ENCODE peak calls at places on chromosomes 12 and 14, in six cellular contexts. G is coronary artery; R is CD4-positive, alpha-beta T cell; D is ovary; Z is lung; H is neural progenitor cell. C is an unnamed sample.

GRCh38 chr12:132948146-132949066 is 7.7 kb downstream of the ZNF605 start:
- DNase-seq in G (no peak), R (no peak), D (no peak), Z (no peak), H (no peak), C (peak; percentile 81)

GRCh38 chr12:101759396-101760047 is 20.3 kb upstream of the SYCP3 start:
- DNase-seq in G (no peak), R (no peak), D (no peak), Z (no peak), H (peak; percentile 46), C (no peak)

GRCh38 chr14:92352158-92352985 is 29.4 kb downstream of the SLC24A4 start:
- DNase-seq in G (no peak), R (no peak), D (no peak), Z (no peak), H (peak; percentile 53), C (no peak)

GRCh38 chr14:95157987-95158712 is 821 bp upstream of the DICER1 start:
- DNase-seq in G (no peak), R (peak; percentile 7), D (peak; percentile 28), Z (no peak), H (no peak), C (no peak)

GRCh38 chr12:100017056-100017455 is 32.3 kb upstream of the ANKS1B start:
- DNase-seq in G (no peak), R (no peak), D (no peak), Z (no peak), H (no peak), C (no peak)

GRCh38 chr14:105448706-105449111 is 25.9 kb upstream of the CRIP2 start:
- DNase-seq in G (peak; percentile 85), R (peak; percentile 65), D (peak; percentile 66), Z (peak; percentile 66), H (peak; percentile 70), C (no peak)

GRCh38 chr14:41505491-41505890 is 101.2 kb upstream of the LRFN5 start:
- DNase-seq in G (no peak), R (no peak), D (no peak), Z (no peak), H (peak; percentile 45), C (no peak)

GRCh38 chr14:22836301-22837058 is at the start of gene MMP14:
- DNase-seq in G (peak; percentile 93), R (no peak), D (peak; percentile 80), Z (peak; percentile 76), H (peak; percentile 48), C (peak; percentile 90)

GRCh38 chr14:99211410-99211809 is 60.6 kb downstream of the BCL11B start:
- DNase-seq in G (no peak), R (no peak), D (no peak), Z (no peak), H (no peak), C (no peak)

GRCh38 chr12:28966049-28966778 is 182.9 kb upstream of the FAR2 start:
- DNase-seq in G (no peak), R (no peak), D (no peak), Z (peak; percentile 59), H (peak; percentile 7), C (no peak)

GRCh38 chr14:48504921-48505320 is 829.5 kb upstream of the MDGA2 start:
- DNase-seq in G (no peak), R (no peak), D (no peak), Z (no peak), H (peak; percentile 3), C (no peak)

GRCh38 chr12:26471560-26471959 is 276.2 kb downstream of the SSPN start:
- DNase-seq in G (no peak), R (no peak), D (no peak), Z (no peak), H (no peak), C (no peak)

GRCh38 chr12:47021298-47021697 is 58.1 kb upstream of the PCED1B start:
- DNase-seq in G (no peak), R (no peak), D (no peak), Z (no peak), H (peak; percentile 70), C (no peak)

GRCh38 chr12:104519190-104519857 is 62.6 kb downstream of the CHST11 start:
- DNase-seq in G (no peak), R (no peak), D (no peak), Z (no peak), H (no peak), C (no peak)

GRCh38 chr14:74241611-74242005 is 2.4 kb downstream of the VSX2 start:
- DNase-seq in G (no peak), R (no peak), D (no peak), Z (no peak), H (no peak), C (no peak)

GRCh38 chr14:45787167-45787566 is 534.2 kb upstream of the MIS18BP1 start:
- DNase-seq in G (no peak), R (no peak), D (no peak), Z (no peak), H (no peak), C (no peak)

GRCh38 chr14:66974397-66975025 is 214.7 kb upstream of the GARIN2 start:
- DNase-seq in G (no peak), R (no peak), D (no peak), Z (no peak), H (no peak), C (no peak)

GRCh38 chr12:89960607-89961394 is 252.2 kb upstream of the ATP2B1 start:
- DNase-seq in G (no peak), R (no peak), D (no peak), Z (no peak), H (no peak), C (no peak)

GRCh38 chr14:29716150-29716549 is 211.5 kb downstream of the PRKD1 start:
- DNase-seq in G (no peak), R (no peak), D (no peak), Z (no peak), H (no peak), C (no peak)

GRCh38 chr14:29721586-29721985 is 206.1 kb downstream of the PRKD1 start:
- DNase-seq in G (no peak), R (no peak), D (no peak), Z (no peak), H (no peak), C (no peak)

GRCh38 chr14:29712586-29712985 is 215.1 kb downstream of the PRKD1 start:
- DNase-seq in G (no peak), R (no peak), D (no peak), Z (no peak), H (no peak), C (no peak)

DNA sequence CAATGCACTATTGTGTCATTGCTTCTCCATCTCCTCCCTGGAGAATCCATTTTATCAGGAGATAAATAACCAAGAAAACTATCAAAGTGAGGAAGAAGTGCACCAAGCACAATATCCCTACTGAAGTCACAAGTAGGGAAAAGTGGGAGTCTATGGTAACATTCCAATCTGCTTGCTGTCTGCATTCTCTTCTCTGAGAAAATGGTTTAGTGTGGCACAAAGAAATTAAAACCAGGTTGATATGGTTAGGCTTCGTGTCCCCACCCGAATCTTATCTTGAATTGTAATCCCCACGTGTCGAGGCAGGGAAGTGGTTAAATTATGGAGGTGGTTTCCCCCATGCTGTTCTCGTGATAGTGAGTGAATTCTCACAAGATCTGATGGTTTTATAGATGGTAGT is 209.7 kb downstream of the PRKD1 start:
- DNase-seq in G (no peak), R (no peak), D (no peak), Z (no peak), H (no peak), C (no peak)
- TF ChIP-seq CTCF in G (no peak), R (no peak), D (no peak), Z (no peak), H (no peak), C (no peak)

GRCh38 chr12:113007166-113007565 is 28.8 kb downstream of the OAS2 start:
- DNase-seq in G (no peak), R (no peak), D (no peak), Z (no peak), H (no peak), C (no peak)

GRCh38 chr12:113003631-113004030 is 25.3 kb downstream of the OAS2 start:
- DNase-seq in G (no peak), R (no peak), D (no peak), Z (no peak), H (no peak), C (no peak)

GRCh38 chr12:113002676-113003075 is 24.4 kb downstream of the OAS2 start:
- DNase-seq in G (no peak), R (no peak), D (no peak), Z (no peak), H (no peak), C (no peak)

GRCh38 chr12:113006641-113007040 is 28.3 kb downstream of the OAS2 start:
- DNase-seq in G (no peak), R (no peak), D (no peak), Z (no peak), H (no peak), C (no peak)

DNA sequence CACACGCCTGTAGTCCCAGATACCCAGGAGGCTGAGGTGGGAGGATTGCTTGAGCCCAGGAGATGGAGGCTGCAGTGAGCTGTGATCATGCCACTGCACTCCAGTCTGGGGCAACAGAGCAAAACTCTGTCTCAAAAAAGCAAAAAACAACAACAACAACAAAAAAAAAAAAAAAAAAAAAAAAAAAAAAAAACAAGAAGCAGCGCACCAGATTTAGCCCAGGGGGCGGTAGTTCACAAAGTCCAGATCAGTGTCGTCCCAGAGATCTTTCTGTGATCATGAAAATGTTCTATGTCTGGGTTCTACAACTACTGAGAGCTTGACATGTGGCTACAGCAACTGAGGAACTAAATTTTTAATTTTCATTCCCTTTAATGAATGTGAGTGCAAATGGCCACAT is 27.4 kb downstream of the OAS2 start:
- DNase-seq in G (peak; percentile 2), R (no peak), D (no peak), Z (no peak), H (peak; percentile 55), C (no peak)
- TF ChIP-seq CTCF in G (no peak), R (peak; percentile 20), D (no peak), Z (no peak), H (peak; percentile 57), C (peak; percentile 19)

GRCh38 chr14:100291305-100292075 is 14.8 kb downstream of the SLC25A29 start:
- DNase-seq in G (peak; percentile 53), R (no peak), D (no peak), Z (no peak), H (no peak), C (no peak)

GRCh38 chr14:100292776-100293461 is 13.3 kb downstream of the SLC25A29 start:
- DNase-seq in G (peak; percentile 69), R (no peak), D (no peak), Z (no peak), H (no peak), C (no peak)

GRCh38 chr14:100293497-100294212 is 12.6 kb downstream of the SLC25A29 start:
- DNase-seq in G (peak; percentile 60), R (no peak), D (no peak), Z (no peak), H (no peak), C (no peak)

GRCh38 chr14:100290607-100291304 is 15.5 kb downstream of the SLC25A29 start:
- DNase-seq in G (peak; percentile 65), R (no peak), D (no peak), Z (no peak), H (no peak), C (no peak)

DNA sequence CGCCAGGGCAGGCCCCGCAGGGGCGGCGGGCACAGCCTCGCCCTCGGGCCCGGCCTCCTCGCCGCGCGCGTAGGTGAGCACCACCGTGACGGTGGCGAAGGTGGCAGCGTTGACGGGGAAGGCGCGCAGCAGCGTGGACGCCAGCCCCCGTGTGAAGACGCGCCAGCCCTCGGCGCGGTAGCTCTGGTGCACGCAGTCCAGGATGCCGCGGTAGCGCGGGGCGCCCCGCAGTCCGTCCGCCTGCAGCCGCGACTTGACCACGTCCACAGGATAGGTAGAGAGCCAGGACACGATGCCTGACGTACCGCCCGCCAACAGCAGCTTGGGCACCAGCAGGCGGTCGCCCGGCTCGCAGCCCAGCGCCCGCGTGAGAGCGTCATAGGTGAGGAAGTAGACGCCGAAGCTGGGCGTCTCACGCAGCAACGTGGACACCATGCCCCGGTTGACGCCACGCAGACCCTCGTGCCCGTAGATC is 13.9 kb downstream of the SLC25A29 start:
- DNase-seq in G (peak; percentile 66), R (no peak), D (no peak), Z (no peak), H (no peak), C (no peak)
- TF ChIP-seq CTCF in G (no peak), R (no peak), D (no peak), Z (no peak), H (no peak), C (no peak)

GRCh38 chr12:33248364-33248763 is 191.3 kb downstream of the SYT10 start:
- DNase-seq in G (no peak), R (no peak), D (no peak), Z (no peak), H (no peak), C (no peak)
- TF ChIP-seq CTCF in G (no peak), R (no peak), D (no peak), Z (no peak), H (no peak), C (no peak)

C was measured in osteocyte.